ENCODE peak calls at places on chromosome 13, in five cellular contexts. G, Z, Q, V and R are unnamed samples.

GRCh38 chr13:107361666-107362065 is 793.7 kb upstream of the ARGLU1 start:
- DNase-seq in Q (no peak), G (no peak), Z (no peak), V (peak), R (no peak)

GRCh38 chr13:27321619-27322385 is 51.2 kb downstream of the RASL11A start:
- DNase-seq in Q (no peak), Z (no peak), V (no peak), G (no peak), R (no peak)

GRCh38 chr13:113152894-113153809 is 5.3 kb upstream of the PROZ start:
- DNase-seq in V (peak), Z (peak), G (peak), Q (no peak), R (peak)

GRCh38 chr13:77329133-77330008 is 2.5 kb upstream of the MYCBP2 start:
- DNase-seq in Z (peak), G (peak), Q (peak), V (peak), R (peak)

GRCh38 chr13:31807090-31807541 is 67.8 kb downstream of the RXFP2 start:
- DNase-seq in Z (no peak), G (no peak), Q (peak), V (peak), R (no peak)

GRCh38 chr13:40341086-40341471 is 325.4 kb downstream of the FOXO1 start:
- DNase-seq in Q (no peak), Z (no peak), V (no peak), G (no peak), R (no peak)

GRCh38 chr13:44292545-44292944 is 81.1 kb upstream of the SERP2 start:
- DNase-seq in G (no peak), V (no peak), Z (no peak), Q (no peak), R (no peak)

GRCh38 chr13:41767801-41768200 is 193.1 kb downstream of the VWA8 start:
- DNase-seq in G (no peak), Z (no peak), V (no peak), Q (no peak), R (no peak)

GRCh38 chr13:107450931-107451330 is 764.4 kb downstream of the LIG4 start:
- DNase-seq in G (no peak), V (peak), Q (peak), Z (no peak), R (no peak)

GRCh38 chr13:27510082-27510481 is 59.7 kb upstream of the MTIF3 start:
- DNase-seq in Q (no peak), Z (no peak), G (no peak), V (no peak), R (no peak)

GRCh38 chr13:85236431-85236830 is 562.8 kb downstream of the SLITRK6 start:
- DNase-seq in G (no peak), V (peak), Q (peak), Z (no peak), R (no peak)

GRCh38 chr13:96629331-96629730 is 364.9 kb downstream of the OXGR1 start:
- DNase-seq in G (no peak), V (no peak), Q (no peak), Z (no peak), R (no peak)

GRCh38 chr13:112768795-112769411 is 79.1 kb downstream of the ATP11A start:
- DNase-seq in Z (no peak), G (no peak), V (no peak), Q (no peak), R (peak)

GRCh38 chr13:20136781-20137703 is 23.8 kb downstream of the GJA3 start:
- DNase-seq in Z (no peak), G (no peak), Q (no peak), V (no peak), R (no peak)

GRCh38 chr13:93413972-93414717 is 187.5 kb downstream of the GPC6 start:
- DNase-seq in G (no peak), V (no peak), Z (no peak), Q (no peak), R (no peak)

GRCh38 chr13:76462003-76462402 is 424.2 kb downstream of the KCTD12 start:
- DNase-seq in Z (no peak), G (no peak), V (peak), Q (no peak), R (no peak)

GRCh38 chr13:48038763-48039162 is 1.2 kb downstream of the NUDT15 start:
- DNase-seq in Z (peak), Q (peak), V (no peak), G (no peak), R (no peak)

GRCh38 chr13:43003010-43003409 is 11.0 kb upstream of the EPSTI1 start:
- DNase-seq in Z (no peak), V (no peak), Q (no peak), G (no peak), R (no peak)

GRCh38 chr13:20848203-20848602 is 54.3 kb downstream of the XPO4 start:
- DNase-seq in G (no peak), Z (no peak), Q (no peak), V (no peak), R (no peak)

GRCh38 chr13:102870677-102871415 is 25.0 kb downstream of the ERCC5 start:
- DNase-seq in V (peak), Q (peak), Z (peak), G (peak), R (peak)

GRCh38 chr13:95360464-95361097 is 59.3 kb upstream of the ABCC4 start:
- DNase-seq in Z (no peak), Q (peak), V (no peak), G (peak), R (no peak)

GRCh38 chr13:75836441-75836840 is 200.3 kb downstream of the LMO7 start:
- DNase-seq in Q (no peak), Z (no peak), V (no peak), G (no peak), R (no peak)

GRCh38 chr13:36432106-36432544 is at the start of gene CCNA1:
- DNase-seq in Q (peak), Z (no peak), G (peak), V (peak), R (no peak)

GRCh38 chr13:109401307-109401706 is 385.1 kb downstream of the IRS2 start:
- DNase-seq in Q (no peak), V (no peak), G (no peak), Z (no peak), R (no peak)

GRCh38 chr13:74929436-74929835 is 552.5 kb downstream of the TBC1D4 start:
- DNase-seq in Z (no peak), Q (no peak), V (no peak), G (no peak), R (no peak)

GRCh38 chr13:26985285-26985878 is 186.2 kb downstream of the USP12 start:
- DNase-seq in Z (peak), G (peak), Q (peak), V (peak), R (peak)

GRCh38 chr13:35465345-35465744 is 11.1 kb downstream of the MAB21L1 start:
- DNase-seq in Q (no peak), Z (no peak), V (no peak), G (no peak), R (no peak)

GRCh38 chr13:25276748-25277147 is 10.5 kb downstream of the MTMR6 start:
- DNase-seq in Q (peak), G (no peak), Z (no peak), V (peak), R (no peak)

GRCh38 chr13:48437381-48437780 is 24.5 kb upstream of the LPAR6 start:
- DNase-seq in G (peak), Z (no peak), V (peak), Q (no peak), R (peak)

GRCh38 chr13:33994198-33994597 is 176.2 kb downstream of the RFC3 start:
- DNase-seq in V (no peak), G (no peak), Q (no peak), Z (peak), R (no peak)